ENCODE peak calls at places on chromosomes 12 and 14, in ten cellular contexts. M is upper lobe of right lung, I is pancreas, O is astrocyte of the spinal cord, Q is brain microvascular endothelial cell, P is right atrium auricular region, V is HCT116, F is PC-3, A is cardiac muscle cell, W is psoas muscle. E is an unnamed sample.

GRCh38 chr14:53620890-53621289 is 335.7 kb downstream of the BMP4 start:
- DNase-seq in M (no peak), I (no peak), O (no peak), Q (no peak), P (no peak), V (no peak), F (no peak), A (no peak), W (no peak), E (no peak)

GRCh38 chr12:81128930-81129554 is 51.2 kb downstream of the ACSS3 start:
- DNase-seq in M (no peak), I (no peak), O (peak), Q (peak), P (no peak), V (peak), F (peak), A (peak), W (no peak), E (peak)

GRCh38 chr14:68249534-68250517 is 430.2 kb downstream of the RAD51B start:
- DNase-seq in M (no peak), I (no peak), O (peak), Q (no peak), P (no peak), V (peak), F (peak), A (peak), W (no peak), E (no peak)

GRCh38 chr12:14839262-14839661 is 4.1 kb downstream of the ART4 start:
- DNase-seq in M (no peak), I (no peak), O (no peak), Q (no peak), P (no peak), V (no peak), F (no peak), A (no peak), W (no peak), E (no peak)

GRCh38 chr12:113842699-113843098 is 123.4 kb downstream of the RBM19 start:
- DNase-seq in M (no peak), I (no peak), O (no peak), Q (no peak), P (no peak), V (no peak), F (no peak), A (no peak), W (no peak), E (no peak)

GRCh38 chr12:1518763-1519516 is 75.4 kb downstream of the FBXL14 start:
- DNase-seq in M (peak), I (no peak), O (peak), Q (peak), P (no peak), V (peak), F (peak), A (peak), W (no peak), E (peak)

GRCh38 chr12:53618340-53618739 is 7.8 kb downstream of the ATF7 start:
- DNase-seq in M (no peak), I (no peak), O (no peak), Q (no peak), P (no peak), V (no peak), F (no peak), A (no peak), W (no peak), E (no peak)

GRCh38 chr12:69332815-69333358 is 15.3 kb upstream of the LYZ start:
- DNase-seq in M (no peak), I (peak), O (no peak), Q (no peak), P (no peak), V (no peak), F (no peak), A (no peak), W (no peak), E (no peak)

GRCh38 chr12:96327889-96328288 is 72.3 kb downstream of the CDK17 start:
- DNase-seq in M (no peak), I (no peak), O (no peak), Q (no peak), P (no peak), V (no peak), F (no peak), A (no peak), W (no peak), E (no peak)

GRCh38 chr12:46209914-46210834 is 58.7 kb downstream of the SLC38A1 start:
- DNase-seq in M (peak), I (peak), O (no peak), Q (no peak), P (no peak), V (no peak), F (peak), A (peak), W (peak), E (no peak)

GRCh38 chr14:35949933-35950332 is 123.8 kb downstream of the BRMS1L start:
- DNase-seq in M (no peak), I (no peak), O (peak), Q (no peak), P (no peak), V (no peak), F (peak), A (peak), W (no peak), E (no peak)

GRCh38 chr12:94208433-94208921 is 60.1 kb downstream of the PLXNC1 start:
- DNase-seq in M (no peak), I (no peak), O (no peak), Q (peak), P (no peak), V (no peak), F (no peak), A (no peak), W (no peak), E (no peak)

GRCh38 chr14:104797112-104798044 is 1.8 kb upstream of the AKT1 start:
- DNase-seq in M (no peak), I (peak), O (no peak), Q (no peak), P (no peak), V (no peak), F (no peak), A (no peak), W (no peak), E (no peak)

GRCh38 chr14:68820536-68820935 is 27.7 kb upstream of the ZFP36L1 start:
- DNase-seq in M (no peak), I (no peak), O (no peak), Q (no peak), P (no peak), V (no peak), F (no peak), A (no peak), W (no peak), E (no peak)

GRCh38 chr12:11719678-11720099 is 70.2 kb downstream of the ETV6 start:
- DNase-seq in M (peak), I (no peak), O (peak), Q (peak), P (peak), V (no peak), F (peak), A (peak), W (peak), E (no peak)

GRCh38 chr12:113214938-113215400 is 6.3 kb upstream of the TPCN1 start:
- DNase-seq in M (peak), I (no peak), O (peak), Q (peak), P (peak), V (peak), F (peak), A (peak), W (peak), E (peak)

GRCh38 chr12:4024701-4025419 is 151.7 kb upstream of the PARP11 start:
- DNase-seq in M (no peak), I (peak), O (no peak), Q (no peak), P (no peak), V (no peak), F (no peak), A (no peak), W (no peak), E (no peak)

GRCh38 chr12:57101892-57102695 is 9.1 kb downstream of the STAT6 start:
- DNase-seq in M (no peak), I (no peak), O (no peak), Q (no peak), P (no peak), V (no peak), F (peak), A (no peak), W (no peak), E (no peak)

GRCh38 chr14:76977793-76978730 is 50.4 kb downstream of the IRF2BPL start:
- DNase-seq in M (peak), I (no peak), O (peak), Q (peak), P (peak), V (no peak), F (no peak), A (peak), W (peak), E (no peak)

GRCh38 chr14:85731198-85731597 is 201.3 kb downstream of the FLRT2 start:
- DNase-seq in M (no peak), I (no peak), O (peak), Q (peak), P (no peak), V (no peak), F (no peak), A (peak), W (peak), E (no peak)

GRCh38 chr14:95106966-95107365 is 50.4 kb downstream of the DICER1 start:
- DNase-seq in M (no peak), I (no peak), O (no peak), Q (no peak), P (no peak), V (no peak), F (peak), A (no peak), W (no peak), E (no peak)

GRCh38 chr12:92485356-92486348 is 217.1 kb upstream of the PLEKHG7 start:
- DNase-seq in M (no peak), I (no peak), O (no peak), Q (no peak), P (no peak), V (no peak), F (no peak), A (peak), W (no peak), E (no peak)
- H3K4me3 ChIP-seq in M (no peak), I (no peak), O (no peak), Q (no peak), P (no peak), V (no peak), F (no peak), A (no peak), W (no peak), E (no peak)

GRCh38 chr14:21091784-21092146 is 6.7 kb downstream of the ZNF219 start:
- DNase-seq in M (no peak), I (no peak), O (no peak), Q (no peak), P (no peak), V (no peak), F (no peak), A (no peak), W (no peak), E (no peak)

GRCh38 chr14:21093018-21093417 is 5.4 kb downstream of the ZNF219 start:
- DNase-seq in M (no peak), I (peak), O (no peak), Q (no peak), P (no peak), V (no peak), F (no peak), A (no peak), W (no peak), E (no peak)

GRCh38 chr14:21090940-21091663 is 7.4 kb downstream of the ZNF219 start:
- DNase-seq in M (no peak), I (no peak), O (no peak), Q (no peak), P (no peak), V (no peak), F (no peak), A (no peak), W (no peak), E (no peak)

GRCh38 chr14:21093769-21094681 is 4.4 kb downstream of the ZNF219 start:
- DNase-seq in M (no peak), I (no peak), O (no peak), Q (no peak), P (no peak), V (no peak), F (no peak), A (peak), W (no peak), E (no peak)

GRCh38 chr14:21092147-21093011 is 6.1 kb downstream of the ZNF219 start:
- DNase-seq in M (peak), I (peak), O (peak), Q (peak), P (peak), V (peak), F (peak), A (peak), W (peak), E (no peak)
- H3K4me3 ChIP-seq in M (no peak), I (no peak), O (no peak), Q (no peak), P (no peak), V (no peak), F (no peak), A (no peak), W (no peak), E (no peak)

GRCh38 chr14:70183991-70184390 is 4.8 kb downstream of the SLC8A3 start:
- DNase-seq in M (no peak), I (no peak), O (no peak), Q (no peak), P (no peak), V (no peak), F (no peak), A (no peak), W (no peak), E (no peak)
- H3K4me3 ChIP-seq in M (no peak), I (no peak), O (no peak), Q (no peak), P (no peak), V (no peak), F (no peak), A (no peak), W (no peak), E (no peak)

GRCh38 chr14:61179061-61179675 is 102.0 kb downstream of the TMEM30B start:
- DNase-seq in M (no peak), I (no peak), O (no peak), Q (peak), P (no peak), V (peak), F (peak), A (peak), W (no peak), E (no peak)

GRCh38 chr14:61176686-61177085 is 104.5 kb downstream of the TMEM30B start:
- DNase-seq in M (no peak), I (no peak), O (no peak), Q (no peak), P (no peak), V (no peak), F (no peak), A (peak), W (no peak), E (no peak)

GRCh38 chr14:61179776-61180398 is 101.3 kb downstream of the TMEM30B start:
- DNase-seq in M (no peak), I (no peak), O (peak), Q (no peak), P (no peak), V (no peak), F (no peak), A (no peak), W (no peak), E (no peak)

GRCh38 chr14:61177279-61178225 is 103.6 kb downstream of the TMEM30B start:
- DNase-seq in M (no peak), I (no peak), O (no peak), Q (no peak), P (no peak), V (peak), F (peak), A (no peak), W (no peak), E (no peak)

GRCh38 chr14:61178226-61179060 is 102.7 kb downstream of the TMEM30B start:
- DNase-seq in M (no peak), I (no peak), O (peak), Q (peak), P (no peak), V (peak), F (peak), A (peak), W (peak), E (peak)
- H3K4me3 ChIP-seq in M (no peak), I (no peak), O (no peak), Q (peak), P (no peak), V (peak), F (peak), A (no peak), W (no peak), E (no peak)

GRCh38 chr14:92759679-92760523 is 11.5 kb upstream of the LGMN start:
- DNase-seq in M (no peak), I (no peak), O (no peak), Q (no peak), P (no peak), V (no peak), F (no peak), A (no peak), W (no peak), E (no peak)
- H3K4me3 ChIP-seq in M (peak), I (no peak), O (no peak), Q (no peak), P (no peak), V (peak), F (no peak), A (no peak), W (no peak), E (no peak)

DNA sequence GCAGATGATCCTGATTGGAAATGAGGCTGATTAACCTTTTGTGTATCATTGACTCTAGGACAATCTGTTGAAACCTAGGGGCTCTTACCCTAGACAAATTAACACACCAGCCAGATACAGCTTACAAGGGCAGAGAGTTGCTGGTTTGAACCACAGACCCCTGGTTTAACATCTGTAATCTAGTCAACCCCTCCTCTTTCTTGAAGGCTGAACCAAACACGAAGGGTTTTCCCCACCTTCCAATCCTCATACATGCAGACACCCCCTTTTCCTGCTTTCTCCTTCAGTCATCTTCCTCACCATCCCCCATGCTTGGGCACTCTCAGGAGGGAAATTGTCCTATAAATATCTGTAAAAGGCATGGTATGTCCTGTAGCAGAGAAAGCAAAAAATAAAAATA is 126.0 kb upstream of the HIF1A start:
- DNase-seq in M (no peak), I (no peak), O (no peak), Q (no peak), P (no peak), V (no peak), F (no peak), A (no peak), W (no peak), E (no peak)
- H3K4me3 ChIP-seq in M (no peak), I (no peak), O (no peak), Q (no peak), P (no peak), V (no peak), F (no peak), A (no peak), W (no peak), E (no peak)

DNA sequence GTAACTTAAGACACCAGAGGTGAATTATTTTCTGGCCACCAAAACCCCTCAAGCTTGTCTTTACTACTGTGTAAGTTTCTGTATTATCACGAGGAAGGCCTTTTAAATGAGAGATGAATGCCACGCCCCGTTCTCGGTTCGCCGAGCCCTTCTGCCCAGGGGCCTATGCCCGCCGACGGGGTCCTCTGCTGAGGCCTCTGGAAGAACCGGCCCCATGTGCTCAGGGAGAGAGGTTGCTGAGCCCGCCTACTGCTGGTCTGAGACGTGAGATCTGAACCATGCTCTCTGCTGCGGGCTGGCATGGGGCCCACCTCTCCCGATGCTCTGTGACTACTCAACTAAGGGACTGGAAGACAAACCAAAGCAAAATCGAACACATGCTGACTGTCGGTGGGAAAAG is 21.0 kb downstream of the AMN start:
- DNase-seq in M (no peak), I (no peak), O (no peak), Q (no peak), P (no peak), V (no peak), F (no peak), A (no peak), W (no peak), E (no peak)
- H3K4me3 ChIP-seq in M (no peak), I (no peak), O (no peak), Q (no peak), P (no peak), V (no peak), F (no peak), A (no peak), W (no peak), E (no peak)